ENCODE peak calls at places on chromosomes 12 and 14, in seven cellular contexts. H, G, C, R, E, A and X are unnamed samples.
A peak's percentile ranks its signal among the peaks of the same experiment; 100 is the strongest.

GRCh38 chr12:124449623-124450375 is 117.6 kb downstream of the NCOR2 start:
- DNase-seq in H (no peak), G (no peak), C (no peak), R (no peak), E (no peak), A (no peak), X (no peak)

GRCh38 chr12:51403159-51403558 is 12.0 kb upstream of the GALNT6 start:
- DNase-seq in H (no peak), G (peak; percentile 68), C (no peak), R (no peak), E (no peak), A (no peak), X (no peak)

GRCh38 chr14:68506645-68507405 is 286.0 kb downstream of the ZFP36L1 start:
- DNase-seq in H (no peak), G (no peak), C (no peak), R (no peak), E (no peak), A (peak; percentile 51), X (peak; percentile 51)

GRCh38 chr14:68940614-68941185 is 38.4 kb downstream of the ACTN1 start:
- DNase-seq in H (no peak), G (no peak), C (no peak), R (no peak), E (no peak), A (no peak), X (no peak)

GRCh38 chr12:124525455-124525854 is 42.0 kb downstream of the NCOR2 start:
- DNase-seq in H (no peak), G (no peak), C (no peak), R (no peak), E (no peak), A (no peak), X (no peak)

GRCh38 chr12:22733756-22734155 is 108.8 kb downstream of the ETNK1 start:
- DNase-seq in H (no peak), G (no peak), C (no peak), R (no peak), E (no peak), A (no peak), X (no peak)

GRCh38 chr12:52949413-52950331 is 754 bp downstream of the KRT18 start:
- DNase-seq in H (peak; percentile 56), G (peak; percentile 94), C (no peak), R (peak; percentile 67), E (peak; percentile 69), A (no peak), X (no peak)

GRCh38 chr12:110846615-110847566 is at the start of gene CCDC63:
- DNase-seq in H (peak; percentile 34), G (peak; percentile 62), C (no peak), R (peak; percentile 63), E (peak; percentile 47), A (peak; percentile 63), X (peak; percentile 60)

GRCh38 chr14:24965934-24966593 is 83.9 kb downstream of the STXBP6 start:
- DNase-seq in H (no peak), G (peak; percentile 78), C (no peak), R (no peak), E (peak; percentile 39), A (no peak), X (no peak)

GRCh38 chr12:12582193-12582881 is 19.7 kb upstream of the DUSP16 start:
- DNase-seq in H (no peak), G (no peak), C (no peak), R (no peak), E (no peak), A (peak; percentile 39), X (no peak)

GRCh38 chr12:108773798-108774788 is 42.8 kb upstream of the CORO1C start:
- DNase-seq in H (no peak), G (peak; percentile 93), C (no peak), R (peak; percentile 86), E (peak; percentile 69), A (no peak), X (no peak)

GRCh38 chr12:43891856-43892574 is 56.1 kb downstream of the TMEM117 start:
- DNase-seq in H (no peak), G (no peak), C (no peak), R (no peak), E (no peak), A (no peak), X (no peak)

GRCh38 chr12:69039881-69040280 is 106.9 kb upstream of the CPM start:
- DNase-seq in H (no peak), G (no peak), C (no peak), R (no peak), E (no peak), A (no peak), X (no peak)

GRCh38 chr12:121626853-121627623 is 708 bp downstream of the ORAI1 start:
- DNase-seq in H (peak; percentile 47), G (peak; percentile 75), C (no peak), R (peak; percentile 76), E (peak; percentile 67), A (peak; percentile 71), X (peak; percentile 80)

GRCh38 chr12:122081108-122081696 is 2.6 kb downstream of the MLXIP start:
- DNase-seq in H (no peak), G (peak; percentile 79), C (no peak), R (no peak), E (peak; percentile 33), A (no peak), X (no peak)

GRCh38 chr12:120856980-120857379 is 47.2 kb downstream of the SPPL3 start:
- DNase-seq in H (no peak), G (no peak), C (no peak), R (no peak), E (no peak), A (no peak), X (no peak)

GRCh38 chr14:88825078-88825458 is 617 bp downstream of the TTC8 start:
- DNase-seq in H (no peak), G (peak; percentile 19), C (no peak), R (no peak), E (no peak), A (no peak), X (no peak)

GRCh38 chr14:23805761-23806160 is 147.8 kb upstream of the DHRS4 start:
- DNase-seq in H (no peak), G (no peak), C (no peak), R (no peak), E (no peak), A (no peak), X (no peak)

GRCh38 chr14:102711946-102712345 is 65.3 kb upstream of the TRAF3 start:
- DNase-seq in H (no peak), G (no peak), C (no peak), R (no peak), E (no peak), A (no peak), X (no peak)

GRCh38 chr14:69700609-69701008 is 66.3 kb upstream of the SRSF5 start:
- DNase-seq in H (no peak), G (no peak), C (no peak), R (no peak), E (no peak), A (no peak), X (no peak)

DNA sequence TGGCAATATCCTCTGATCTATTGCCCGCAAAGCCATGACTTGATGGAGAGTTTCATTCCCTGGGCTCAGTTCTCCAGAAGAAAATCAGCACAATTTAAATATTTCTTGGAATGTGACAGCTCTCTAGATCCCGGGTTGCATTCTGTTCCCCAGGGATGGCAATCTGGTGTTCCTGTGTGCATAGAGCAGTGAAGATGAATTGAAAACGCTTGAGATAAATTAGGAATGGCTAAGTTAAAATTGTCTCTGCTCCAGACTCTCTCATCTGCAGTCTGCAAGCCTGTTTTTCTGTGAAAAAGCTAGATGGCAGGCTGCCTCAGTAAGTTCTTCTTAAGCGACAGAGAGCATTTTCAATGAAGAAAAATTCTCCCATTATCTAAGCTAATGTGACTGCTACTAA is 582.5 kb upstream of the MGAT4C start:
- DNase-seq in H (no peak), G (peak; percentile 36), C (no peak), R (no peak), E (no peak), A (no peak), X (no peak)
- TF ChIP-seq CTCF in H (no peak), G (no peak), C (no peak), R (no peak), E (no peak), A (no peak), X (no peak)

GRCh38 chr12:613996-614726 is 49.1 kb downstream of the NINJ2 start:
- DNase-seq in H (no peak), G (peak; percentile 23), C (no peak), R (peak; percentile 69), E (peak; percentile 62), A (peak; percentile 63), X (no peak)
- TF ChIP-seq CTCF in H (peak; percentile 39), G (peak; percentile 7), C (no peak), R (peak; percentile 25), E (no peak), A (peak; percentile 59), X (peak; percentile 82)

GRCh38 chr12:45757172-45757571 is 27.7 kb downstream of the ARID2 start:
- DNase-seq in H (no peak), G (no peak), C (no peak), R (no peak), E (no peak), A (no peak), X (no peak)

GRCh38 chr12:45768194-45768593 is 38.7 kb downstream of the ARID2 start:
- DNase-seq in H (no peak), G (no peak), C (no peak), R (no peak), E (no peak), A (no peak), X (no peak)

GRCh38 chr12:45763381-45763780 is 33.9 kb downstream of the ARID2 start:
- DNase-seq in H (no peak), G (no peak), C (no peak), R (no peak), E (no peak), A (no peak), X (no peak)

GRCh38 chr12:45760333-45760732 is 30.8 kb downstream of the ARID2 start:
- DNase-seq in H (no peak), G (no peak), C (no peak), R (no peak), E (no peak), A (no peak), X (no peak)

DNA sequence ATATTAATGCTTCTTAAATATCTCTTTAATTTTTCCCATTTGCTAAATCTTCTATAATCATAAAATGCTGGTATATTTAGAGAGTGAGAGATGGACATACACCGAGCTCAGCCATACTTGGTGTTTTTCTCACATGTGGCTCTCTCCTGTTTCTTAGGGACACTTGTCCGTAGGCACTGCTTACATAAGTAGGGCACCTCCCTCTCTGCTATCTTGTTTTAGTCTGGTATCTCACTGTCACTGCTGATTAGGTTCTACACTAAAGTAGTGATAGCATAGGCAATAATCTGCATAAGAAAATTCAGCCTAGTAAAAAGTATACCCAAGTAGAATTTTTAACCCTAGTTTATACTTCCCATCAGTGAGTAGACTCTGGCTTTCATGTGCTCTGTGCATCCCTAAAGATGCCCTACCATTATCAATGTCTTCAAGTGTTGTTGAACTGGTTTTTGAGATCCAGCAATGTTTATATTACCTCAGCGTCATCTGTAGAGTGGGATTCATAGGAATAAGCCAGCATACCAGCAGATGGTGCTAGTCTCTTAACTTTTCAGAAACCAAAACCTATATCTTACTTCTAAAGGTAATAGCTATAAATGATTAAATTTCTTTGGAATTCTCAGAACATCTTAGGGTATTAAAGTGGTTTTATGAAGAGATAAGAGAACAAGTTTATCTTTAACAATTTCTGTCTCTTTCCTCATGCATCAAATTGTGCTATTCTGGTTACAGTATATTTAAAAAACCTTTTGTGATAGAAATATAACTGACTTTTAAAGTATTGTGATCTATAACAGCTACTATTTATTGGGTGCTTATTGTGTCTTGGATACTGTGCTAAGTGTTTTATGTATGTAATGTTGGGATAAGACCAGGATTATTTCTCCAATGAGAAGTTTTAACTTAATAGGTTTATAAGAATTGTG is 32.9 kb downstream of the ARID2 start:
- DNase-seq in H (no peak), G (peak; percentile 71), C (no peak), R (no peak), E (no peak), A (peak; percentile 23), X (no peak)
- TF ChIP-seq CTCF in H (peak; percentile 64), G (peak; percentile 74), C (peak; percentile 61), R (peak; percentile 57), E (peak; percentile 34), A (peak; percentile 58), X (peak; percentile 52)

GRCh38 chr12:24198070-24198469 is 248.6 kb upstream of the SOX5 start:
- DNase-seq in H (no peak), G (no peak), C (no peak), R (no peak), E (no peak), A (no peak), X (no peak)
- TF ChIP-seq CTCF in H (no peak), G (no peak), C (no peak), R (no peak), E (no peak), A (no peak), X (no peak)